ENCODE peak calls at places on chromosomes 7 and 10, in six cellular contexts. Y, M, B, P, R and S are unnamed samples.

GRCh38 chr7:50718876-50719275 is 63.8 kb downstream of the GRB10 start:
- DNase-seq in Y (no peak), B (no peak), M (no peak), P (no peak), R (no peak), S (no peak)

GRCh38 chr10:29723704-29724103 is 88.9 kb upstream of the SVIL start:
- DNase-seq in Y (no peak), R (no peak), B (no peak), M (no peak), P (peak), S (no peak)

GRCh38 chr10:28367865-28368541 is 65.1 kb upstream of the MPP7 start:
- DNase-seq in M (peak), B (no peak), Y (no peak), R (peak), P (no peak), S (no peak)

GRCh38 chr10:3048114-3049019 is 19.0 kb upstream of the PFKP start:
- DNase-seq in P (peak), Y (no peak), M (no peak), R (no peak), B (no peak), S (no peak)

GRCh38 chr10:5165738-5166137 is 19.2 kb downstream of the AKR1C8 start:
- DNase-seq in P (peak), M (no peak), Y (no peak), R (no peak), B (no peak), S (no peak)

GRCh38 chr10:82932426-82932825 is 1057.4 kb downstream of the NRG3 start:
- DNase-seq in R (no peak), Y (no peak), P (no peak), B (no peak), M (no peak), S (no peak)

GRCh38 chr10:117536862-117537435 is 5.6 kb upstream of the EMX2 start:
- DNase-seq in P (no peak), B (no peak), R (no peak), M (no peak), Y (no peak), S (no peak)

GRCh38 chr7:73577627-73578341 is 595 bp downstream of the TBL2 start:
- DNase-seq in B (no peak), M (no peak), P (no peak), R (no peak), Y (no peak), S (no peak)

GRCh38 chr10:88702848-88703597 is 3.0 kb upstream of the LIPK start:
- DNase-seq in R (no peak), M (no peak), B (peak), Y (no peak), P (no peak), S (no peak)

GRCh38 chr7:123916240-123916724 is 8.8 kb upstream of the SPAM1 start:
- DNase-seq in M (no peak), P (peak), Y (peak), B (peak), R (no peak), S (no peak)

GRCh38 chr7:2096692-2097380 is 135.9 kb downstream of the MAD1L1 start:
- DNase-seq in R (no peak), P (no peak), Y (no peak), M (no peak), B (no peak), S (no peak)

GRCh38 chr10:28445511-28445910 is 87.4 kb upstream of the WAC start:
- DNase-seq in Y (no peak), P (no peak), M (no peak), B (no peak), R (no peak), S (no peak)